ENCODE peak calls at places on chromosomes 7 and 10, in four cellular contexts. S is HepG2, E is A549, L is K562. N is an unnamed sample.

GRCh38 chr10:132884691-132885271 is 57.6 kb downstream of the CFAP46 start:
- DNase-seq in S (no peak), E (no peak), L (no peak), N (peak)

GRCh38 chr7:129615018-129615417 is 3.5 kb downstream of the NRF1 start:
- DNase-seq in S (peak), E (no peak), L (no peak), N (no peak)

GRCh38 chr7:67842571-67842970 is 845.9 kb downstream of the TYW1 start:
- DNase-seq in S (no peak), E (no peak), L (no peak), N (no peak)

GRCh38 chr10:119344381-119344780 is 137.0 kb downstream of the GRK5 start:
- DNase-seq in S (no peak), E (no peak), L (no peak), N (no peak)

GRCh38 chr10:102418612-102419560 is at the start of gene PSD:
- DNase-seq in S (no peak), E (no peak), L (peak), N (peak)

GRCh38 chr10:42753126-42753506 is 29.5 kb upstream of the BMS1 start:
- DNase-seq in S (no peak), E (peak), L (peak), N (peak)

GRCh38 chr7:30206942-30207341 is 72.2 kb downstream of the MTURN start:
- DNase-seq in S (no peak), E (no peak), L (no peak), N (no peak)

GRCh38 chr7:151377406-151377805 is 32.4 kb downstream of the WDR86 start:
- DNase-seq in S (no peak), E (no peak), L (no peak), N (no peak)

GRCh38 chr7:16801111-16801542 is 3.7 kb downstream of the AGR2 start:
- DNase-seq in S (peak), E (peak), L (peak), N (no peak)

GRCh38 chr7:21651697-21652096 is 108.9 kb downstream of the DNAH11 start:
- DNase-seq in S (no peak), E (no peak), L (no peak), N (no peak)

GRCh38 chr10:95513941-95514392 is 47.2 kb downstream of the SORBS1 start:
- DNase-seq in S (no peak), E (peak), L (no peak), N (no peak)

GRCh38 chr10:123140983-123141390 is 5.2 kb downstream of the HMX3 start:
- DNase-seq in S (no peak), E (no peak), L (no peak), N (no peak)

GRCh38 chr10:123142701-123143161 is 5.2 kb upstream of the HMX2 start:
- DNase-seq in S (no peak), E (no peak), L (no peak), N (peak)

GRCh38 chr10:123143162-123143824 is 4.6 kb upstream of the HMX2 start:
- DNase-seq in S (no peak), E (no peak), L (no peak), N (peak)

GRCh38 chr10:123140164-123140982 is 4.6 kb downstream of the HMX3 start:
- DNase-seq in S (no peak), E (no peak), L (no peak), N (peak)

DNA sequence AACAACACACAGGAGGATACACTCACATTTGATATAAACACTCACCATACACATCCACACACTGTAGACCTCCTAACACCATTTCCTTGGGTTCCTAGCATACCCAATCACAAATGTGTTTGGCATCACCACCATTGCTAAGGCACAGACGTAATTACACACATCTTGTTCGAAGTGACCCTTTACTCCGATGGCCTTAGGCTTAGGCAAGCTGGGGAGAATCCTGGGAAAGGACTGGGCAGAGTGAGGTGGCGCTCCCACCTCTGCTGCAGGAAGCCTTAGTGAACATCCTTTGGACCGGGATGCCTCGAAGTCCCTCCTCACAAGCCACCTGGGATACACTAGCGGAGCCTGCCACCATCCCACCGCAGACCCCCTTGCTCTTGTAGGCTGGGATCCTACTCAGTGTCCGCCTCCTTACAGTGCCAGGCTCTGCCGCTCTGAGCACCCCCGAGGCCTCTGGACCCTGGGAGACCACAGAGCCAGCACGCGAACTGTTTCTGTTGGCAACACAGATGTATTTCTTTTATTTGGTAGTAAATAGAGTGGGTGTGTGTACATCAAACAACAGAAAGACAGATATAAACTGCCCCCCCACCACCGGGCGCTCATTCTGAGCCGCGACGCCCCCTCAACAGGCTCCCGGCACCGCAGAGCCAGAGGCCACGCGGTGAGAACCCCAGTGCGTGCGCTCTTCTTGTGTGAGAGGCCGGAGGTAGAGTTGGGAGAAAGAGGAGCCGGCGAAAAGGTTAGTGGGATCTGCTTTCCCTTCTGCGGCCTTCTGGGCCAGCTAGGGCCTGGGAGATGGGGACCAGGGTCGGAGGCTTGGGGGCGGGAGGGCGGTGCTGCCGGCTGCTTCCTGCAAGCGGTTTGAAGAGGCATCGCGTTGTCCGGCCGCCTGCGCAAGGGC is 5.9 kb upstream of the HMX2 start:
- DNase-seq in S (no peak), E (no peak), L (no peak), N (peak)
- TF ChIP-seq HMGXB4 in S (no peak), E (no peak), L (no peak), N (no peak)

GRCh38 chr10:75104842-75105241 is 6.6 kb upstream of the SAMD8 start:
- DNase-seq in S (no peak), E (no peak), L (no peak), N (no peak)

GRCh38 chr10:75106242-75106641 is 5.2 kb upstream of the SAMD8 start:
- DNase-seq in S (no peak), E (no peak), L (no peak), N (peak)

GRCh38 chr10:75105576-75106197 is 5.8 kb upstream of the SAMD8 start:
- DNase-seq in S (no peak), E (no peak), L (no peak), N (no peak)

GRCh38 chr10:75102830-75103673 is 8.4 kb upstream of the SAMD8 start:
- DNase-seq in S (no peak), E (no peak), L (no peak), N (no peak)

DNA sequence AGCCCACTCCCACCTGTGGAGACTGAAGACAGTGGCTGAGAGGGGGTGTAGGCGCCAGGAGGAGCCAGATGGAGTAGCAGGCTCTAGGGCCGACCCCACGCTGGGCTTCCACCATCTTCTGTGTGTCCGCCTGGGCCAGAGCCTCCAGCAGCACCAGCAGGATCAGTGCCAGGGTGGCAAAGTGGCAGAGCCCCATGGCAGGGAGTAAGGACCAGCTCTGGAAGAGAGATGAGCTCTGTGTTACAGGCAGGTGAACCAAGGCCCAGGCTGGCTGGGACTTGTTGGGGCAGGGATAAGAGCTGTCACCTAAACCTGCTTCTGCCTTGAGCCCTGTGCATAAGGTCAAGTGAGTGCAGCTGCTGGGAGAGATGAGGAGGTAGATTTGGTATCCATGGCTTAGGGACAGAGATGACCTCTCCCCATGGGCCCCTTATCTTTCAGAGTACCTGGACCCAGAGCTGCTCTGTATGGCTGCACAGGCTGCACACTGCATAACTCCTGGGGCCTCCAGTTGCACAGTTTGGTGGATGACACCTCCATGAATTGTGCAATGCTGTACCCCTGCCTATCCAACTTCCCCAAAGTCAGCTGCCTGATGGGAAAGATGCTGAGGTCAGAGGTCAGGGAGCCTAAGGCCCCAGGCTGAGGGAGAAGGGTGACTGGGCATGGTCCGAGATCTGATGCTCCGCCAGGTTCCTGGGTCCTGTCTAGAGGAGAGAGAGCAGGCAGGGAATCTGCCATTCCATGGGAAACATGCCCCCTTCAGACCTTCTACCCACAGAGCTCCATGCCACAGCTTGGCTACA is 7.4 kb upstream of the SAMD8 start:
- DNase-seq in S (no peak), E (no peak), L (no peak), N (no peak)
- TF ChIP-seq USF2 in S (no peak), E (no peak), L (no peak), N (no peak)

DNA sequence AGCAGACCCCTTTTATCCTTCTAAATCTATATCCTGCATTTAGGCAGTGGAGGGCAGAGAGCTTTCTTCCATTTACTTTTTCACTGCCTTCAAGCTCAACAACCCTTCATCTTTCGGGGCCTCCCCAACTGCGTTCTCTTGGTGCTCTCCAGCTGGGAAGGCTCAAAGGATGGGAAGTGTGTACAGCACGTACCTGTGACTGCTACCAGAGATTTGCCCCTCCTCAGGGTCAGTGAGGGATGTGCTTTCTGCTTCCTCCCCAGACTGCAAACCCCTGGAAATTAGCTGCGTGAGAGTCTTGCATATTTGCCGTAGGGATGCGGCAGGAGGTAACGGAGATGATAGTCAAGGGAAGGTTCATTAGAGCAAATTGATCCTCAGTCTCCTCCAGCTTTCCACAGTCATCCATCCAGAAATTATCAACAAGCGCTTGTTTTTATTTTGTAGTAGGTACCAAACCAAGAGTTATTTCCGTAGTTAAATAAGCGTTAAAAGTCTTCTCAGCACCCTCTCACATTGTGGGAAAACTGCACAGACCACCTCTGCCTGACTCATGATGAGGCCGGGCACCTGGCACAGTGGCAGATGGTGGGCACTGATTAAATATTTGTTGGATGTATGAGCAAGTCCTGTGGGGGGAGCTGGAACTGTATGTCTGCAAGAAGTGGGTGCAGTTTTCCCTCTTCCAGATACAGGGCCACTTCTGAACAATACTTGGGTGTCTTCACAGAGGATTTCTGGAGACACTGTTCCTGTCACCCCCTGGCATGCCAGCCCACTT is 5.4 kb upstream of the REPIN1 start:
- DNase-seq in S (no peak), E (no peak), L (no peak), N (peak)
- TF ChIP-seq HMGXB4 in S (no peak), E (no peak), L (no peak), N (no peak)

GRCh38 chr7:64758151-64758550 is 36.1 kb upstream of the ZNF138 start:
- DNase-seq in S (no peak), E (no peak), L (no peak), N (no peak)
- TF ChIP-seq USF2 in S (no peak), E (no peak), L (no peak), N (no peak)

GRCh38 chr7:11507929-11508328 is 324.1 kb downstream of the THSD7A start:
- DNase-seq in S (no peak), E (no peak), L (no peak), N (no peak)

GRCh38 chr7:11505471-11505870 is 326.5 kb downstream of the THSD7A start:
- DNase-seq in S (no peak), E (no peak), L (no peak), N (no peak)
- TF ChIP-seq HMGXB4 in S (no peak), E (no peak), L (no peak), N (no peak)

GRCh38 chr10:15591431-15591830 is 128.3 kb downstream of the ITGA8 start:
- DNase-seq in S (no peak), E (no peak), L (no peak), N (no peak)
- TF ChIP-seq USF2 in S (no peak), E (no peak), L (no peak), N (no peak)

GRCh38 chr10:92538231-92538958 is 35.5 kb downstream of the IDE start:
- DNase-seq in S (no peak), E (no peak), L (no peak), N (no peak)
- TF ChIP-seq HMGXB4 in S (no peak), E (no peak), L (no peak), N (no peak)

N was measured in WTC11.